ENCODE peak calls at places on chromosomes 7 and 10, in eight cellular contexts. P is nephron progenitor cell; L is activated T-helper 1 cell treated with anti-CD3 and anti-CD28 coated beads, Interleukin-2, amount 50 U/mL, for 16 hours; U is neuronal stem cell; I is coronary artery; G is posterior cingulate gyrus; B is cardiac fibroblast; F is NT2/D1. E is an unnamed sample.

GRCh38 chr10:67788028-67788886 is 49.7 kb downstream of the DNAJC12 start:
- DNase-seq in P (peak; percentile 70), L (peak; percentile 41), U (peak; percentile 41), I (no peak), G (no peak), B (peak; percentile 28), F (peak; percentile 48), E (no peak)

GRCh38 chr7:75663302-75663907 is 75.3 kb downstream of the HIP1 start:
- DNase-seq in P (no peak), L (no peak), U (no peak), I (no peak), G (peak; percentile 69), B (no peak), F (no peak), E (no peak)

GRCh38 chr10:78846770-78847169 is 222.0 kb upstream of the ZMIZ1 start:
- DNase-seq in P (no peak), L (no peak), U (no peak), I (no peak), G (peak; percentile 88), B (no peak), F (no peak), E (no peak)

GRCh38 chr7:17564678-17565209 is 266.3 kb downstream of the AHR start:
- DNase-seq in P (no peak), L (no peak), U (no peak), I (no peak), G (no peak), B (no peak), F (no peak), E (peak; percentile 68)

GRCh38 chr7:80499350-80499955 is 12.4 kb downstream of the GNAT3 start:
- DNase-seq in P (no peak), L (no peak), U (no peak), I (no peak), G (no peak), B (peak; percentile 95), F (no peak), E (peak; percentile 77)

GRCh38 chr10:101130984-101131961 is at the start of gene TLX1:
- DNase-seq in P (peak; percentile 57), L (no peak), U (no peak), I (no peak), G (no peak), B (no peak), F (no peak), E (no peak)

GRCh38 chr10:89478085-89478738 is 57.2 kb downstream of the SLC16A12 start:
- DNase-seq in P (no peak), L (no peak), U (no peak), I (no peak), G (no peak), B (peak; percentile 45), F (no peak), E (no peak)

GRCh38 chr10:33136781-33137180 is 178.8 kb upstream of the ITGB1 start:
- DNase-seq in P (no peak), L (no peak), U (no peak), I (no peak), G (no peak), B (no peak), F (no peak), E (no peak)

GRCh38 chr7:129471402-129471827 is 30.9 kb upstream of the SMKR1 start:
- DNase-seq in P (no peak), L (no peak), U (no peak), I (no peak), G (no peak), B (no peak), F (no peak), E (no peak)

GRCh38 chr7:90773269-90773668 is 177.1 kb downstream of the CDK14 start:
- DNase-seq in P (no peak), L (no peak), U (no peak), I (no peak), G (no peak), B (no peak), F (no peak), E (no peak)

GRCh38 chr7:5441840-5442513 is 18.3 kb upstream of the TNRC18 start:
- DNase-seq in P (no peak), L (no peak), U (no peak), I (no peak), G (no peak), B (no peak), F (no peak), E (no peak)

GRCh38 chr7:6453737-6454136 is 6.0 kb upstream of the DAGLB start:
- DNase-seq in P (no peak), L (no peak), U (no peak), I (no peak), G (peak; percentile 29), B (peak; percentile 36), F (no peak), E (peak; percentile 82)

GRCh38 chr10:89431977-89432376 is 17.6 kb downstream of the IFIT5 start:
- DNase-seq in P (no peak), L (no peak), U (no peak), I (no peak), G (no peak), B (peak; percentile 72), F (no peak), E (no peak)

GRCh38 chr10:101467286-101467770 is 113.4 kb downstream of the BTRC start:
- DNase-seq in P (peak; percentile 25), L (no peak), U (peak; percentile 72), I (no peak), G (no peak), B (peak; percentile 84), F (peak; percentile 25), E (peak; percentile 33)

GRCh38 chr10:12875100-12875499 is 126.4 kb downstream of the CCDC3 start:
- DNase-seq in P (no peak), L (no peak), U (no peak), I (no peak), G (no peak), B (peak; percentile 54), F (no peak), E (no peak)

E was measured in AG04449.